ENCODE peak calls at places on chromosomes 13 and 19, in seven cellular contexts. N is Calu3; C is left lung; F is GDM1; M is activated CD4-positive, alpha-beta T cell treated with anti-CD3 and anti-CD28 coated beads, Interleukin-2, amount 50 U/mL, for 48 hours; E is hepatocyte; S is stimulated activated CD4-positive, alpha-beta T cell treated with anti-CD3 and anti-CD28 coated beads, TNF-alpha, amount 100 ng/mL, for 48 hours. G is an unnamed sample.

GRCh38 chr13:106515635-106516254 is 19.7 kb downstream of the EFNB2 start:
- DNase-seq in N (no peak), C (no peak), F (no peak), M (no peak), E (no peak), S (no peak), G (no peak)

GRCh38 chr13:94209110-94209509 is 270.4 kb downstream of the DCT start:
- DNase-seq in N (no peak), C (no peak), F (no peak), M (no peak), E (no peak), S (no peak), G (peak)

GRCh38 chr13:113401452-113402415 is 37.8 kb upstream of the GRTP1 start:
- DNase-seq in N (no peak), C (no peak), F (no peak), M (no peak), E (no peak), S (no peak), G (no peak)

GRCh38 chr19:6126335-6126974 is 9.0 kb upstream of the ACSBG2 start:
- DNase-seq in N (peak), C (no peak), F (peak), M (no peak), E (peak), S (no peak), G (peak)

GRCh38 chr13:24742294-24742693 is 21.7 kb upstream of the RNF17 start:
- DNase-seq in N (no peak), C (no peak), F (no peak), M (no peak), E (no peak), S (no peak), G (no peak)

GRCh38 chr19:10142701-10143375 is 23.1 kb upstream of the EIF3G start:
- DNase-seq in N (no peak), C (no peak), F (no peak), M (no peak), E (no peak), S (no peak), G (no peak)

GRCh38 chr19:53917356-53917755 is 8.3 kb downstream of the CACNG7 start:
- DNase-seq in N (no peak), C (no peak), F (no peak), M (no peak), E (no peak), S (no peak), G (no peak)

GRCh38 chr19:5933391-5933998 is 19.4 kb downstream of the CAPS start:
- DNase-seq in N (no peak), C (no peak), F (no peak), M (no peak), E (no peak), S (no peak), G (no peak)

GRCh38 chr13:62418872-62419271 is 1003.2 kb upstream of the PCDH20 start:
- DNase-seq in N (no peak), C (no peak), F (no peak), M (no peak), E (no peak), S (no peak), G (no peak)

GRCh38 chr13:99256709-99257108 is 1.5 kb downstream of the GPR18 start:
- DNase-seq in N (no peak), C (no peak), F (no peak), M (no peak), E (no peak), S (no peak), G (no peak)